ENCODE peak calls at places on chromosomes 3 and 15, in eight cellular contexts. C is IMR-90, A is SK-N-SH, O is A549, J is GM12878, S is WTC11, H is H1, V is K562. I is an unnamed sample.

GRCh38 chr15:36210426-36210825 is 369.0 kb upstream of the CDIN1 start:
- DNase-seq in H (no peak), O (no peak), C (no peak), A (no peak), S (no peak), V (no peak), J (no peak), I (no peak)

GRCh38 chr3:143565943-143566342 is 282.3 kb downstream of the SLC9A9 start:
- DNase-seq in H (no peak), A (no peak), C (no peak), J (no peak), O (no peak), V (no peak), S (no peak), I (no peak)

GRCh38 chr3:122973893-122974615 is 53.5 kb downstream of the SEMA5B start:
- DNase-seq in V (no peak), S (no peak), H (no peak), C (no peak), O (no peak), A (peak), J (no peak), I (no peak)

GRCh38 chr3:176274161-176274560 is 923.1 kb downstream of the TBL1XR1 start:
- DNase-seq in S (no peak), C (no peak), H (no peak), V (no peak), J (no peak), O (no peak), A (no peak), I (no peak)

GRCh38 chr15:75872400-75872990 is 29.2 kb downstream of the UBE2Q2 start:
- DNase-seq in V (no peak), J (no peak), C (no peak), S (no peak), H (no peak), O (no peak), A (no peak), I (no peak)

GRCh38 chr3:112042842-112043280 is 8.3 kb downstream of the TMPRSS7 start:
- DNase-seq in H (no peak), V (no peak), J (no peak), O (peak), C (no peak), S (no peak), A (no peak), I (peak)

GRCh38 chr3:16945330-16945729 is 60.6 kb downstream of the PLCL2 start:
- DNase-seq in V (no peak), A (no peak), C (peak), J (no peak), O (peak), S (no peak), H (no peak), I (no peak)

GRCh38 chr3:138049157-138049919 is 39.4 kb downstream of the CLDN18 start:
- DNase-seq in J (no peak), C (peak), H (no peak), V (no peak), S (peak), A (no peak), O (no peak), I (no peak)

GRCh38 chr3:38925351-38925750 is 109.3 kb upstream of the SCN10A start:
- DNase-seq in H (no peak), C (no peak), O (no peak), J (no peak), A (no peak), V (no peak), S (no peak), I (no peak)

GRCh38 chr3:128931046-128931445 is 51.6 kb downstream of the ACAD9 start:
- DNase-seq in S (no peak), O (no peak), V (no peak), J (no peak), A (no peak), H (no peak), C (no peak), I (no peak)

GRCh38 chr15:25887870-25888269 is 24.7 kb upstream of the ATP10A start:
- DNase-seq in S (no peak), O (no peak), A (no peak), C (no peak), J (no peak), V (no peak), H (no peak), I (no peak)

GRCh38 chr3:186841637-186842036 is 873 bp upstream of the ADIPOQ start:
- DNase-seq in S (no peak), J (no peak), C (no peak), H (no peak), O (no peak), A (no peak), V (no peak), I (no peak)

GRCh38 chr3:186843039-186843432 is 526 bp downstream of the ADIPOQ start:
- DNase-seq in J (no peak), A (no peak), V (no peak), S (no peak), C (no peak), H (no peak), O (no peak), I (no peak)

GRCh38 chr3:186842426-186843038 is at the start of gene ADIPOQ:
- DNase-seq in C (no peak), A (no peak), O (no peak), J (no peak), S (no peak), V (no peak), H (peak), I (no peak)

GRCh38 chr3:186844908-186845307 is 2.4 kb downstream of the ADIPOQ start:
- DNase-seq in C (no peak), J (no peak), O (no peak), V (no peak), S (no peak), H (peak), A (no peak), I (no peak)

DNA sequence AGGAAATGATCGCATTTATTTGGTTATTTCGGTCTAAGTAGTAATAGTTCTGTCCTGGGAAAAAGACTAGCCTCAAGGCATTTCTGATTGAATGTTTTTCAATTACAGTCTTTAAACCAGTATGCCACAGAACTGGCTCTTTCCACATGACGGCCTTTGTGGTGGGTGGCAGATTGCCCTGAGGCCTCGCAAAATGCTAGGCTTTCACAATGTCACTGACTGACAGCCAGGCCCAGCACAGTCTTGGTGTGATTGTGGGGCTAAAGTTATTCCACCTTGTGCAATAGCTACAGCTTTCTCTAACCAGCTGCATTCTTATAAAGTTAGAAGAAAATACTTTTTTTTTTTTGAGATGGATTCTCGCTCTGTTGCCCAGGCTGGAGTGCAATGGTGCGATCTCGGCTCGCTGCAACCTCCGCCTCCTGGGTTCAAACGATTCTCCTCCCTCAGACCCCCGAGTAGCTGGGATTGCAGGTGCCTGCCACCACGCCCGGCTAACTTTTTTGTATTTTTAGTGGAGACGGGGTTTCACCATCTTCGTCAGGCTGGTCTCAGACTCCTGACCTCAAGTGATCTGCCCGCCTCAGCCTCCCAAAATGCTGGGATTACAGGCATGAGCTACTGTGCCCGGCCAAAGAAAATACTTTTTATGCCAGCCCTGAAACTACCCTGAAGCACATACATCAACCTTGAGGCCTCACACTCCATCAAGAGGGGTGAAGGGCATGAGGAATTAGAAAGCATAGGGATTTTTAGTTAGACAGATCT is 2.5 kb upstream of the ADIPOQ start:
- DNase-seq in J (no peak), S (no peak), C (no peak), A (no peak), O (no peak), H (peak), V (no peak), I (no peak)
- TF ChIP-seq USF2 in J (no peak), S (no peak), C (no peak), A (no peak), O (no peak), H (no peak), V (no peak), I (no peak)

GRCh38 chr3:72901840-72902239 is 14.0 kb downstream of the GXYLT2 start:
- DNase-seq in J (no peak), H (no peak), C (no peak), V (no peak), O (no peak), S (no peak), A (no peak), I (no peak)
- TF ChIP-seq USF2 in J (no peak), H (no peak), C (no peak), V (no peak), O (no peak), S (no peak), A (no peak), I (no peak)

DNA sequence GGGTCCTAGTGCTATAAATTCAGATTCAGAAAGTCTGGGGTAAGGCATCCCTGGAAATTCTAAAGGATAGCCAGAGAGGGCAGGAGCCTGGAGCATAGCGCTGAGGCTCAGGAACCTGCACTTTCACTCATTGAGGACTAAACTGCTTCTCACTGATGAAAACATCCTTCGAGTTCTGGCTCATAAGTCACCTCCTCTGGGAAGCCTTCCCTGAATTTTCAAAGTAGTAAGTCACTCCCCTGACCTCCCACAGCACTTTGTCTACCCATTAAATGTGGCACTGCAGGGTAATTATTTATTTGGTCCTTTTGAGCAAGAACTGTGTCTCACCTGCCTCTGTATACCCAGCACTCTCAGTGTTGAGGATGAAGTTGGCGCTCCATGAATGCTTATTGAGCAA is 30.9 kb downstream of the HRH1 start:
- DNase-seq in H (no peak), C (no peak), J (no peak), A (no peak), S (no peak), V (no peak), O (no peak), I (no peak)
- TF ChIP-seq USF2 in H (no peak), C (no peak), J (no peak), A (no peak), S (no peak), V (no peak), O (no peak), I (no peak)

DNA sequence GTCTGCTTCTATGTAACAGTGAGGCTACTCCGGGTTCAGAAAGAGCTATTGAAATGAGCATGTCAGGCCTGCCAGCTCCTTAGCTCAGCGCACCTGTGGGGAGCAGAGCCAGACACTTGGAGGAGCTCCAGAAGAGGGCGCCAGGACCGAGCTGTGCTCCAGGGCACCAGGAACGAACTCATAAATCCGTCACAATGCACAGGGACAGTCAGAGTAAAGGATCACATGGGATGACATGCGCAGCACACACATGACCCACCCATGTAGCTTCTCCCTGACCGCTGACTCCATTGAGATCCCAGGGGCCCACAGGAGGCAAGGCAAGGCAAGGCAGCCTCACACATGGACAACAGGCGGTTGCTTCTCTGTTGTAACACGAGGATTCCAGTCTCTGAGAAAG is 26.0 kb upstream of the GNB5 start:
- DNase-seq in O (peak), S (peak), V (no peak), A (no peak), H (peak), C (no peak), J (no peak), I (no peak)
- TF ChIP-seq USF2 in O (no peak), S (no peak), V (no peak), A (no peak), H (no peak), C (no peak), J (no peak), I (no peak)

GRCh38 chr15:63052128-63052826 is 9.7 kb downstream of the TPM1 start:
- DNase-seq in V (no peak), H (no peak), A (no peak), J (no peak), C (no peak), O (no peak), S (no peak), I (no peak)
- TF ChIP-seq USF2 in V (no peak), H (no peak), A (no peak), J (no peak), C (no peak), O (no peak), S (no peak), I (no peak)

DNA sequence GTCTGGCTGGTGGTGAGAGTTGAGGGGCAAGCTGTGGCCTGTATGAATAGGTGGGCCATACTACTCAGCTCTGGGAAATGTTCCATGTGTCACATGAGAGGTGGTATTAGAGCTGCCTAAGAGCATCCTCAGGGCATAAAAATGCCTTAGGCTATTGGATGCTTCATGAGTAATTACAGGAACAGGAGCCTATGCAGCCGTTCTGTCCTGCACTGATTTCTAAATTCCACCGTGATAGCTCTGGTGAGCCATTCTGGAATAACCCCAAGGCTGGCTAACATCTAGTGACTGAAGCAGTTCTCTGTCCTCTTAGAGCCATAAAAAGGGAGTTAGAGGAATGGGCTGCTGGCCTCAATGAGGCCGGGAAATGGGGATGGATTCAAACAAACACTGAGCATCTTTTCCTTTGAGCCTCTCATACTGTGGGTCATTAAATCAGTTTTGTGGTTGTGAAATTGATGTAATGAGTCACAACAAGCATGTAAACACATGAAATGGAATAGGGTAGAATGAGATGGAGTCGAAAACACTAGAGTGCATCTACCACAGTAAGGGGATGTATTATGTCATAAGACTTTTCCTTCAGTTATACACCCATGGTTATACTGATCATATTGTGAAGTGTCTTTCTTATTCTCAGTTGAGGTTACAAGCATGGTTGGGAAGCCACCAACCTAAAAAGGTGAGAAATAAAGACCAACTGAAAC is 41.0 kb downstream of the DGKG start:
- DNase-seq in C (peak), J (no peak), O (no peak), H (no peak), S (no peak), V (no peak), A (no peak), I (no peak)
- TF ChIP-seq USF2 in C (no peak), J (no peak), O (no peak), H (no peak), S (no peak), V (no peak), A (no peak), I (no peak)

DNA sequence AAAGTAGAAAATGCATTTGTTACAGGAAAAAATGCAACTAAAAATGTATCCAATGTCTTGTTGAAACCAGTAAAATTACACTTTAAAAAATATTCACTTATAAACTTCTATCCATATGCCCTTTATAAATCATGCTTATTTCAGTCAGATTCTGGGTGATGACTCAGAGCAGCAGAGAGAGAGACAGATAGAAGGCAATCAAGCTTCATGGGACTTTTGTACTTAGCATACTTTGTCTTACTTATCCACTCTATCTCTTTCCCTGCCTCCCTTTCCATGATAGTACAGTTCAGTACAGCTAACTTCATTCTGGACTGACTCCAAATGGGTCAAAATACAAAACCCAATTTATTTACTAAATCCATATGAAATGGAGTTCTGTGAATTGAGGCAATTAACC is 1438.2 kb downstream of the ZPLD1 start:
- DNase-seq in V (no peak), S (no peak), J (no peak), H (no peak), A (no peak), C (no peak), O (no peak), I (no peak)
- TF ChIP-seq USF2 in V (no peak), S (no peak), J (no peak), H (no peak), A (no peak), C (no peak), O (no peak), I (no peak)

GRCh38 chr3:154932633-154933032 is 147.5 kb upstream of the MME start:
- DNase-seq in V (no peak), O (no peak), A (no peak), H (no peak), J (no peak), C (no peak), S (no peak), I (no peak)

GRCh38 chr3:154933581-154933980 is 146.5 kb upstream of the MME start:
- DNase-seq in V (no peak), A (no peak), J (no peak), H (no peak), O (no peak), S (no peak), C (no peak), I (no peak)

GRCh38 chr3:154936196-154936595 is 143.9 kb upstream of the MME start:
- DNase-seq in S (no peak), A (no peak), H (no peak), J (no peak), O (no peak), C (peak), V (no peak), I (no peak)

GRCh38 chr3:154926721-154927120 is 153.4 kb upstream of the MME start:
- DNase-seq in C (no peak), A (no peak), O (no peak), H (no peak), S (no peak), V (no peak), J (no peak), I (no peak)

GRCh38 chr3:154931484-154931883 is 148.6 kb upstream of the MME start:
- DNase-seq in A (no peak), C (peak), S (no peak), O (no peak), J (no peak), V (no peak), H (no peak), I (no peak)
- TF ChIP-seq USF2 in A (no peak), C (no peak), S (no peak), O (no peak), J (no peak), V (no peak), H (no peak), I (no peak)

I was measured in HepG2.